ENCODE peak calls at places on chromosomes 4 and X, in ten cellular contexts. One of them, this sample, is unnamed. For H3K9me3, the result is how much of the 10 kb centered on the place peaks cover.

GRCh38 chr4:56264861-56265260 is 122.4 kb downstream of the AASDH start:
- DNase-seq in left lung: no peak
- DNase-seq in psoas muscle: no peak
- DNase-seq in AG04450: no peak
- DNase-seq in colonic mucosa: no peak
- DNase-seq in mucosa of descending colon: no peak
- DNase-seq in osteoblast: no peak
- DNase-seq in heart left ventricle: no peak
- DNase-seq in tibial nerve: no peak
- DNase-seq in upper lobe of right lung: no peak
- DNase-seq in this sample: no peak

GRCh38 chr4:113383111-113383785 is 333.8 kb downstream of the ANK2 start:
- DNase-seq in left lung: no peak
- DNase-seq in heart left ventricle: no peak
- DNase-seq in mucosa of descending colon: no peak
- DNase-seq in tibial nerve: peak
- DNase-seq in upper lobe of right lung: no peak
- DNase-seq in AG04450: no peak
- DNase-seq in osteoblast: peak
- DNase-seq in psoas muscle: no peak
- DNase-seq in colonic mucosa: no peak
- DNase-seq in this sample: no peak

GRCh38 chr4:113394730-113395530 is 345.5 kb downstream of the ANK2 start:
- DNase-seq in upper lobe of right lung: no peak
- DNase-seq in AG04450: peak
- DNase-seq in colonic mucosa: peak
- DNase-seq in mucosa of descending colon: peak
- DNase-seq in osteoblast: no peak
- DNase-seq in left lung: no peak
- DNase-seq in heart left ventricle: peak
- DNase-seq in psoas muscle: no peak
- DNase-seq in tibial nerve: peak
- DNase-seq in this sample: peak

GRCh38 chr4:1899149-1900086 is 28.2 kb downstream of the NSD2 start:
- DNase-seq in osteoblast: peak
- DNase-seq in left lung: peak
- DNase-seq in mucosa of descending colon: peak
- DNase-seq in colonic mucosa: peak
- DNase-seq in tibial nerve: peak
- DNase-seq in heart left ventricle: peak
- DNase-seq in AG04450: peak
- DNase-seq in upper lobe of right lung: peak
- DNase-seq in psoas muscle: peak
- DNase-seq in this sample: peak

GRCh38 chrX:129706395-129707072 is 32.2 kb upstream of the XPNPEP2 start:
- DNase-seq in left lung: no peak
- DNase-seq in mucosa of descending colon: no peak
- DNase-seq in osteoblast: no peak
- DNase-seq in tibial nerve: no peak
- DNase-seq in colonic mucosa: no peak
- DNase-seq in psoas muscle: peak
- DNase-seq in upper lobe of right lung: no peak
- DNase-seq in AG04450: no peak
- DNase-seq in heart left ventricle: peak
- DNase-seq in this sample: peak

GRCh38 chr4:2787230-2788100 is 5.4 kb upstream of the SH3BP2 start:
- DNase-seq in osteoblast: peak
- DNase-seq in psoas muscle: peak
- DNase-seq in heart left ventricle: peak
- DNase-seq in left lung: peak
- DNase-seq in colonic mucosa: peak
- DNase-seq in mucosa of descending colon: peak
- DNase-seq in AG04450: no peak
- DNase-seq in upper lobe of right lung: peak
- DNase-seq in tibial nerve: no peak
- DNase-seq in this sample: peak

GRCh38 chr4:150310159-150310895 is 232.1 kb downstream of the DCLK2 start:
- DNase-seq in tibial nerve: no peak
- DNase-seq in osteoblast: no peak
- DNase-seq in upper lobe of right lung: no peak
- DNase-seq in psoas muscle: no peak
- DNase-seq in AG04450: peak
- DNase-seq in colonic mucosa: no peak
- DNase-seq in mucosa of descending colon: no peak
- DNase-seq in heart left ventricle: no peak
- DNase-seq in left lung: no peak
- DNase-seq in this sample: no peak

GRCh38 chr4:65791807-65792308 is 121.6 kb upstream of the EPHA5 start:
- DNase-seq in left lung: no peak
- DNase-seq in mucosa of descending colon: no peak
- DNase-seq in AG04450: no peak
- DNase-seq in heart left ventricle: no peak
- DNase-seq in osteoblast: no peak
- DNase-seq in colonic mucosa: no peak
- DNase-seq in upper lobe of right lung: no peak
- DNase-seq in tibial nerve: no peak
- DNase-seq in psoas muscle: no peak
- DNase-seq in this sample: no peak

DNA sequence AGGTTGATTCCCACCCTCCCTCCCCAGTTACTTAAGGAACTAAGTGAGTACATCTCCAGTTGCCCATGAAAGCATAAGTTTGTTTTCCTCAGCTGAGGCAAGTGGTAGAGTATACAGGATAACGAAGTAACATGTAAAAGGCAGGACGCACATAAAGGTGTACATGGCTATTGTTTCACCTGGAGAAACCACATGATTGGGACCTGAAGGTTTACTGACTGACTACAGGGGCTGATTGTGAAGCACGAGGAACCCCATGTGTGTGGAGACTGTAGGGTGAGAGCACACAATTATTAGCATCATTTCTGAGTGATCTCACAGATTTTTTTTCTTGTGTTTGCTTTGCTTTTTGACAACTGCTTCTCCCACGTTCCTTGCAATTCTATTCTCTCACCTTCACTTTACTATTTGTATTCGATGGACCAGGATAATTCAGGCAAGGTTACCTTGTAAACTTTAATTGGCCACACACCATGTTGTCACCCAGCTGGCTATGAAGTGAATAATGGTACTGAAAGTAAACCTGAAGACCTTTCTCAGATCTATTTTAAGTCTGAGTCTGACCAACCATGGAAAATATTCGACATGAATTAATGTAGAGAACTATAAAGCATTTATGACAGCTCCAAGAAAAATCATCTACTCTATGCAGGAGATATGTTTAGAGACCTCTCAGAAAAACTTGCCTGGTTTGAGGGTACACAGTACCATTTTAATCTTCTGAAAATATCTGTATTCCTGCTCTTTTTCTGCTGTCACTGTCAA is 102.5 kb upstream of the MYOZ2 start:
- DNase-seq in left lung: no peak
- DNase-seq in heart left ventricle: no peak
- DNase-seq in psoas muscle: no peak
- DNase-seq in AG04450: no peak
- DNase-seq in tibial nerve: no peak
- DNase-seq in osteoblast: no peak
- DNase-seq in upper lobe of right lung: no peak
- DNase-seq in mucosa of descending colon: no peak
- DNase-seq in colonic mucosa: no peak
- DNase-seq in this sample: no peak
- H3K4me3 ChIP-seq in left lung: no peak
- H3K4me3 ChIP-seq in heart left ventricle: no peak
- H3K4me3 ChIP-seq in psoas muscle: peak
- H3K4me3 ChIP-seq in AG04450: no peak
- H3K4me3 ChIP-seq in tibial nerve: no peak
- H3K4me3 ChIP-seq in osteoblast: no peak
- H3K4me3 ChIP-seq in upper lobe of right lung: no peak
- H3K4me3 ChIP-seq in mucosa of descending colon: no peak
- H3K4me3 ChIP-seq in colonic mucosa: no peak
- H3K4me3 ChIP-seq in this sample: peak

DNA sequence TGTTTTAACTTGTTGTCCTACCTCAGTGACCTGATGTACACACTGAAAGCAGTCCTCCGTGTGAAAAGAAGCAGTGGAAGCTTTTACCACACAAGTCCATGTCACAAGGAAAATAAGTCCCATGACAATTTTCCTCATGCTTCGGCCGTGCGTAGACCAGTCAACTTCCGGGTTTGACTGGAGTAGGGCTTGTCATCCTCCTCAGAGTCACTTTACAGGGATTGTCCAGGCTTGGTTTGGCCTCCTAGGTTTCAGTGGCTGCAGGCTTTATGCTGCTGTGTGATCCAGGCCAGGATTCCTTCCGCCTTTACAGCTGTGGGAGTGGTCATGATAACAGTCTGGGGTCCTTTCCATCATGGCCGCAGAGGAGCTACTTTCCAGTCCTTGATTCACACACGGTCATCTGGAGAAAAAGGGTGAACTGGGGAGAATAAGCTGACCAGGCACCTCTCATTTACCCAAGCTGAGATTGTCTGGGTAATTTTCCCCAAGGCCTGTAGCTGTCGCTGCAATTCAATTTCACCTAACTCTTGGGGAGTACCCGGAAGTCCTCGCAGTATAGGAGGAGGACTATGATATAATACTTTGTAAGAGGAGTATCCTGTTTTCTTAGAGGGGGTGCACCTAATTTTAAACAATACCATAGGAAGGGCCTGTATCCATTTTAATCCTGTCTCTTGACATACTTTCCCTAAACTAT is 206.1 kb upstream of the KLF8 start:
- DNase-seq in osteoblast: no peak
- DNase-seq in heart left ventricle: no peak
- DNase-seq in colonic mucosa: no peak
- DNase-seq in mucosa of descending colon: no peak
- DNase-seq in AG04450: no peak
- DNase-seq in left lung: no peak
- DNase-seq in tibial nerve: no peak
- DNase-seq in psoas muscle: no peak
- DNase-seq in upper lobe of right lung: no peak
- DNase-seq in this sample: no peak
- H3K9me3 ChIP-seq in osteoblast: under half
- H3K9me3 ChIP-seq in heart left ventricle: under half
- H3K9me3 ChIP-seq in colonic mucosa: under half
- H3K9me3 ChIP-seq in mucosa of descending colon: under half
- H3K9me3 ChIP-seq in AG04450: under half
- H3K9me3 ChIP-seq in left lung: under half
- H3K9me3 ChIP-seq in tibial nerve: under half
- H3K9me3 ChIP-seq in psoas muscle: under half
- H3K9me3 ChIP-seq in upper lobe of right lung: under half
- H3K9me3 ChIP-seq in this sample: under half

DNA sequence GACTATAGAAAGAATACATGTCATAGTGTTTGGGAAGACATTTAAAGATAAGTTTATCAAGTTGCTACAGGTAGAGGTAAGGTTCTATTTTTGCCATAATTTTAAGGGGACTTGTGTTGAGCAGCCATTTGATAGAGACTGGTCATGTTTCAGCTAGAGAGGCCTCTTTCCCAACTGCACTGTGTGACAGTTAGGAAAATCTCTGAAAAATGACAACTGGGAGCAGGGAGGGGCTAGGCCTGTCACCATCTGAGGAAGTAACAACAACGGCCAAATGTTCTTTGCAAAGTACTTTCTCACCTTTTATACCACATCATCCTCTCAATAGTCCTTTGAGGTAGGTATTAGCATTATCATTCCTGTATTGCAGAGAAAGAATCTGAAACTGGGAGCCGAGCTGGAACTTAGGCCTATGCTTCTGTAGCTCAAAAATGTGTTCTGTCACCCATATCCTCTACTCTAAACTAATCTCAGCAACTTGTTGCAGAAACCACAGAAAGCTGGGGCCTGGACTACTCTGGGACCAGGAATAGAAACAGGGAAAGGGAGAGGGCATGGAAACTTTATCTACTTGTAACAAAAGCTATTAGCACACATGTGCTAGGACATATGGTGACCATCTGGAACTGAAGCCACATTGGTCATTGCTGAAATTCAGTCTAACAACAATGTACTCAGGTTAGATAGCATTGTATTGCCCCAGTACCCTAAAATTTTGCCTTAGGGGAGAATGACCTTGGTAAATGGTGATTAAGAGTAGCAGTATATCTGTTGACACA is 198.9 kb downstream of the MID1IP1 start:
- DNase-seq in osteoblast: no peak
- DNase-seq in tibial nerve: no peak
- DNase-seq in heart left ventricle: no peak
- DNase-seq in left lung: no peak
- DNase-seq in psoas muscle: no peak
- DNase-seq in mucosa of descending colon: no peak
- DNase-seq in colonic mucosa: no peak
- DNase-seq in AG04450: peak
- DNase-seq in upper lobe of right lung: no peak
- DNase-seq in this sample: no peak
- TF ChIP-seq CTCF in osteoblast: no peak
- TF ChIP-seq CTCF in tibial nerve: no peak
- TF ChIP-seq CTCF in heart left ventricle: no peak
- TF ChIP-seq CTCF in left lung: no peak
- TF ChIP-seq CTCF in psoas muscle: no peak
- TF ChIP-seq CTCF in mucosa of descending colon: no peak
- TF ChIP-seq CTCF in colonic mucosa: no peak
- TF ChIP-seq CTCF in AG04450: no peak
- TF ChIP-seq CTCF in upper lobe of right lung: no peak
- TF ChIP-seq CTCF in this sample: no peak

DNA sequence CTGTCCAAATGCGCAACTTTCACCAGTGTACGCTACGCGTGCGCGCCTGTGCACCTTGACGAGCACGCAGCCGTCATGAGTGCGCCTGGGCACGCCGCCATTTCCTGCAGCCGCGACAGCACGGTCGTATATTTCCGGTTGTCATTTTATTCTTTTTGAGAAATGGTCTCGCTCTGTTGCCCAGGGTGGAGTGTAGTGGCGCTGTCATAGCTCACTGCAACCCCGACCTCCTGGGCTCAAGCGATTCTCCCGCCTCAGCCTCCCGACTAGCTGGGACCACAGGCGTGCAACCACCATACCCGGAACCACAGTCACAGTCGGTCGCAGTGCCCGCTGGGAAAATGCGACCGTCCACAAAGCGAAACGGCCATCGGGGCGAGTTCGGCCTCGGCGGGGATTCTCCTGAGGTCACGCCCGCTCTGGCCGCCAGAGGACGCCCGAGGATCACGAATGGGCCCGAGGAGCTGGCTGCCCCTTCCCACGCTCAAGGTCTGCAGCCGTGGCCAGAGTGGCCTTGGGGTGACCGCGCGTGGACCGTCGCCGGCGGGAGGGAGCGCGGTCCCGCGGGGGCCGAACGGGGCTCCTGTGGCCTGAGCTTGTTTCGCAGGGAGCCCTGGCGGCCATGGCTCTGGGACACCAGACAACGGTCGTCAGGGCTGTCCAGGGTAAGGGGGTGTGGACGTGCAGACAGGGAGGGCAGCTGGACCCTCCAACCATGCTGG is 23.7 kb upstream of the PNMA3 start:
- DNase-seq in AG04450: no peak
- DNase-seq in left lung: peak
- DNase-seq in mucosa of descending colon: peak
- DNase-seq in osteoblast: peak
- DNase-seq in heart left ventricle: peak
- DNase-seq in colonic mucosa: peak
- DNase-seq in tibial nerve: peak
- DNase-seq in upper lobe of right lung: peak
- DNase-seq in psoas muscle: peak
- DNase-seq in this sample: peak
- H3K4me3 ChIP-seq in AG04450: peak
- H3K4me3 ChIP-seq in left lung: peak
- H3K4me3 ChIP-seq in mucosa of descending colon: no peak
- H3K4me3 ChIP-seq in osteoblast: peak
- H3K4me3 ChIP-seq in heart left ventricle: peak
- H3K4me3 ChIP-seq in colonic mucosa: peak
- H3K4me3 ChIP-seq in tibial nerve: no peak
- H3K4me3 ChIP-seq in upper lobe of right lung: peak
- H3K4me3 ChIP-seq in psoas muscle: peak
- H3K4me3 ChIP-seq in this sample: peak

This sample was measured in stomach.